ENCODE peak calls at places on chromosomes 13 and 19, in nine cellular contexts. One of them, this sample, is unnamed.

GRCh38 chr19:13538854-13539253 is 32.6 kb upstream of the CACNA1A start:
- DNase-seq in GM23338: no peak
- DNase-seq in stomach: no peak
- DNase-seq in GM12878: no peak
- DNase-seq in endothelial cell of umbilical vein: no peak
- DNase-seq in Panc1: no peak
- DNase-seq in SK-N-SH: no peak
- DNase-seq in sigmoid colon: no peak
- DNase-seq in transverse colon: no peak
- DNase-seq in this sample: no peak

GRCh38 chr13:84417426-84417825 is 535.2 kb upstream of the SLITRK1 start:
- DNase-seq in GM23338: no peak
- DNase-seq in stomach: no peak
- DNase-seq in GM12878: no peak
- DNase-seq in endothelial cell of umbilical vein: no peak
- DNase-seq in Panc1: no peak
- DNase-seq in SK-N-SH: no peak
- DNase-seq in sigmoid colon: no peak
- DNase-seq in transverse colon: no peak
- DNase-seq in this sample: no peak

GRCh38 chr19:11570039-11570462 is 7.4 kb downstream of the ACP5 start:
- DNase-seq in GM23338: no peak
- DNase-seq in stomach: no peak
- DNase-seq in GM12878: no peak
- DNase-seq in endothelial cell of umbilical vein: no peak
- DNase-seq in Panc1: no peak
- DNase-seq in SK-N-SH: peak; percentile 52
- DNase-seq in sigmoid colon: no peak
- DNase-seq in transverse colon: no peak
- DNase-seq in this sample: no peak

GRCh38 chr13:64371045-64371444 is 2859.1 kb downstream of the PCDH9 start:
- DNase-seq in GM23338: no peak
- DNase-seq in stomach: no peak
- DNase-seq in GM12878: no peak
- DNase-seq in endothelial cell of umbilical vein: no peak
- DNase-seq in Panc1: no peak
- DNase-seq in SK-N-SH: no peak
- DNase-seq in sigmoid colon: no peak
- DNase-seq in transverse colon: no peak
- DNase-seq in this sample: no peak

GRCh38 chr19:10686661-10687517 is 14.3 kb upstream of the QTRT1 start:
- DNase-seq in GM23338: no peak
- DNase-seq in stomach: no peak
- DNase-seq in GM12878: no peak
- DNase-seq in endothelial cell of umbilical vein: no peak
- DNase-seq in Panc1: no peak
- DNase-seq in SK-N-SH: peak; percentile 10
- DNase-seq in sigmoid colon: no peak
- DNase-seq in transverse colon: no peak
- DNase-seq in this sample: no peak

GRCh38 chr19:50358483-50359431 is 6.7 kb downstream of the NAPSA start:
- DNase-seq in GM23338: no peak
- DNase-seq in stomach: peak; percentile 58
- DNase-seq in GM12878: peak; percentile 48
- DNase-seq in endothelial cell of umbilical vein: peak; percentile 69
- DNase-seq in Panc1: no peak
- DNase-seq in SK-N-SH: peak; percentile 89
- DNase-seq in sigmoid colon: peak; percentile 77
- DNase-seq in transverse colon: peak; percentile 64
- DNase-seq in this sample: no peak

GRCh38 chr19:17411801-17412200 is 6.4 kb upstream of the BST2 start:
- DNase-seq in GM23338: no peak
- DNase-seq in stomach: no peak
- DNase-seq in GM12878: no peak
- DNase-seq in endothelial cell of umbilical vein: no peak
- DNase-seq in Panc1: no peak
- DNase-seq in SK-N-SH: peak; percentile 9
- DNase-seq in sigmoid colon: no peak
- DNase-seq in transverse colon: no peak
- DNase-seq in this sample: no peak

GRCh38 chr13:72255908-72256307 is 388.9 kb upstream of the DACH1 start:
- DNase-seq in GM23338: peak; percentile 82
- DNase-seq in stomach: no peak
- DNase-seq in GM12878: no peak
- DNase-seq in endothelial cell of umbilical vein: peak; percentile 58
- DNase-seq in Panc1: no peak
- DNase-seq in SK-N-SH: peak; percentile 19
- DNase-seq in sigmoid colon: no peak
- DNase-seq in transverse colon: peak; percentile 42
- DNase-seq in this sample: no peak

GRCh38 chr19:29690842-29691241 is 24.2 kb downstream of the C19orf12 start:
- DNase-seq in GM23338: peak; percentile 83
- DNase-seq in stomach: no peak
- DNase-seq in GM12878: no peak
- DNase-seq in endothelial cell of umbilical vein: peak; percentile 16
- DNase-seq in Panc1: no peak
- DNase-seq in SK-N-SH: no peak
- DNase-seq in sigmoid colon: no peak
- DNase-seq in transverse colon: no peak
- DNase-seq in this sample: no peak

GRCh38 chr13:84400711-84401110 is 518.4 kb upstream of the SLITRK1 start:
- DNase-seq in GM23338: no peak
- DNase-seq in stomach: no peak
- DNase-seq in GM12878: no peak
- DNase-seq in endothelial cell of umbilical vein: no peak
- DNase-seq in Panc1: no peak
- DNase-seq in SK-N-SH: no peak
- DNase-seq in sigmoid colon: no peak
- DNase-seq in transverse colon: no peak
- DNase-seq in this sample: no peak

GRCh38 chr13:73337511-73337910 is 278.7 kb downstream of the KLF5 start:
- DNase-seq in GM23338: no peak
- DNase-seq in stomach: no peak
- DNase-seq in GM12878: no peak
- DNase-seq in endothelial cell of umbilical vein: no peak
- DNase-seq in Panc1: no peak
- DNase-seq in SK-N-SH: no peak
- DNase-seq in sigmoid colon: no peak
- DNase-seq in transverse colon: no peak
- DNase-seq in this sample: no peak

GRCh38 chr13:112917056-112917664 is 51.9 kb upstream of the MCF2L start:
- DNase-seq in GM23338: no peak
- DNase-seq in stomach: no peak
- DNase-seq in GM12878: no peak
- DNase-seq in endothelial cell of umbilical vein: no peak
- DNase-seq in Panc1: no peak
- DNase-seq in SK-N-SH: no peak
- DNase-seq in sigmoid colon: peak; percentile 50
- DNase-seq in transverse colon: no peak
- DNase-seq in this sample: no peak

GRCh38 chr13:46404732-46405097 is 17.7 kb upstream of the RUBCNL start:
- DNase-seq in GM23338: no peak
- DNase-seq in stomach: no peak
- DNase-seq in GM12878: no peak
- DNase-seq in endothelial cell of umbilical vein: no peak
- DNase-seq in Panc1: no peak
- DNase-seq in SK-N-SH: no peak
- DNase-seq in sigmoid colon: no peak
- DNase-seq in transverse colon: no peak
- DNase-seq in this sample: no peak

GRCh38 chr13:43767351-43767901 is 19.3 kb downstream of the ENOX1 start:
- DNase-seq in GM23338: no peak
- DNase-seq in stomach: no peak
- DNase-seq in GM12878: no peak
- DNase-seq in endothelial cell of umbilical vein: no peak
- DNase-seq in Panc1: no peak
- DNase-seq in SK-N-SH: peak; percentile 76
- DNase-seq in sigmoid colon: peak; percentile 78
- DNase-seq in transverse colon: no peak
- DNase-seq in this sample: no peak

GRCh38 chr13:43763143-43763759 is 23.5 kb downstream of the ENOX1 start:
- DNase-seq in GM23338: no peak
- DNase-seq in stomach: no peak
- DNase-seq in GM12878: no peak
- DNase-seq in endothelial cell of umbilical vein: no peak
- DNase-seq in Panc1: no peak
- DNase-seq in SK-N-SH: no peak
- DNase-seq in sigmoid colon: no peak
- DNase-seq in transverse colon: no peak
- DNase-seq in this sample: no peak

GRCh38 chr13:43766766-43767165 is 20.0 kb downstream of the ENOX1 start:
- DNase-seq in GM23338: no peak
- DNase-seq in stomach: no peak
- DNase-seq in GM12878: no peak
- DNase-seq in endothelial cell of umbilical vein: no peak
- DNase-seq in Panc1: no peak
- DNase-seq in SK-N-SH: no peak
- DNase-seq in sigmoid colon: no peak
- DNase-seq in transverse colon: no peak
- DNase-seq in this sample: no peak

GRCh38 chr13:43760257-43760656 is 26.5 kb downstream of the ENOX1 start:
- DNase-seq in GM23338: no peak
- DNase-seq in stomach: no peak
- DNase-seq in GM12878: no peak
- DNase-seq in endothelial cell of umbilical vein: no peak
- DNase-seq in Panc1: no peak
- DNase-seq in SK-N-SH: no peak
- DNase-seq in sigmoid colon: no peak
- DNase-seq in transverse colon: no peak
- DNase-seq in this sample: no peak

GRCh38 chr13:43764349-43764748 is 22.4 kb downstream of the ENOX1 start:
- DNase-seq in GM23338: no peak
- DNase-seq in stomach: no peak
- DNase-seq in GM12878: no peak
- DNase-seq in endothelial cell of umbilical vein: no peak
- DNase-seq in Panc1: no peak
- DNase-seq in SK-N-SH: no peak
- DNase-seq in sigmoid colon: no peak
- DNase-seq in transverse colon: no peak
- DNase-seq in this sample: no peak
- H3K4me3 ChIP-seq in GM23338: no peak overlapping the region
- H3K4me3 ChIP-seq in stomach: no peak overlapping the region
- H3K4me3 ChIP-seq in GM12878: no peak overlapping the region
- H3K4me3 ChIP-seq in endothelial cell of umbilical vein: no peak overlapping the region
- H3K4me3 ChIP-seq in Panc1: no peak overlapping the region
- H3K4me3 ChIP-seq in SK-N-SH: no peak overlapping the region
- H3K4me3 ChIP-seq in sigmoid colon: no peak overlapping the region
- H3K4me3 ChIP-seq in transverse colon: no peak overlapping the region
- H3K4me3 ChIP-seq in this sample: no peak overlapping the region

GRCh38 chr19:41532526-41532925 is 43.4 kb upstream of the CEACAM21 start:
- DNase-seq in GM23338: no peak
- DNase-seq in stomach: no peak
- DNase-seq in GM12878: no peak
- DNase-seq in endothelial cell of umbilical vein: no peak
- DNase-seq in Panc1: no peak
- DNase-seq in SK-N-SH: no peak
- DNase-seq in sigmoid colon: no peak
- DNase-seq in transverse colon: no peak
- DNase-seq in this sample: no peak

GRCh38 chr19:41533691-41534090 is 42.3 kb upstream of the CEACAM21 start:
- DNase-seq in GM23338: no peak
- DNase-seq in stomach: no peak
- DNase-seq in GM12878: no peak
- DNase-seq in endothelial cell of umbilical vein: no peak
- DNase-seq in Panc1: no peak
- DNase-seq in SK-N-SH: no peak
- DNase-seq in sigmoid colon: no peak
- DNase-seq in transverse colon: no peak
- DNase-seq in this sample: no peak

GRCh38 chr19:41530761-41531301 is 45.1 kb upstream of the CEACAM21 start:
- DNase-seq in GM23338: no peak
- DNase-seq in stomach: no peak
- DNase-seq in GM12878: no peak
- DNase-seq in endothelial cell of umbilical vein: peak; percentile 84
- DNase-seq in Panc1: no peak
- DNase-seq in SK-N-SH: no peak
- DNase-seq in sigmoid colon: no peak
- DNase-seq in transverse colon: no peak
- DNase-seq in this sample: peak; percentile 94

GRCh38 chr19:41530184-41530534 is 45.8 kb upstream of the CEACAM21 start:
- DNase-seq in GM23338: no peak
- DNase-seq in stomach: no peak
- DNase-seq in GM12878: no peak
- DNase-seq in endothelial cell of umbilical vein: no peak
- DNase-seq in Panc1: no peak
- DNase-seq in SK-N-SH: no peak
- DNase-seq in sigmoid colon: no peak
- DNase-seq in transverse colon: no peak
- DNase-seq in this sample: no peak

GRCh38 chr19:41531438-41532311 is 44.3 kb upstream of the CEACAM21 start:
- DNase-seq in GM23338: no peak
- DNase-seq in stomach: peak; percentile 64
- DNase-seq in GM12878: no peak
- DNase-seq in endothelial cell of umbilical vein: peak; percentile 98
- DNase-seq in Panc1: no peak
- DNase-seq in SK-N-SH: no peak
- DNase-seq in sigmoid colon: peak; percentile 82
- DNase-seq in transverse colon: peak; percentile 74
- DNase-seq in this sample: peak; percentile 66
- TF ChIP-seq POLR2AphosphoS5 in GM23338: no peak
- TF ChIP-seq POLR2AphosphoS5 in stomach: peak; percentile 36
- TF ChIP-seq POLR2AphosphoS5 in GM12878: peak; percentile 99
- TF ChIP-seq POLR2AphosphoS5 in endothelial cell of umbilical vein: peak; percentile 88
- TF ChIP-seq POLR2AphosphoS5 in Panc1: no peak
- TF ChIP-seq POLR2AphosphoS5 in SK-N-SH: no peak
- TF ChIP-seq POLR2AphosphoS5 in sigmoid colon: peak; percentile 94
- TF ChIP-seq POLR2AphosphoS5 in transverse colon: peak; percentile 85
- TF ChIP-seq POLR2AphosphoS5 in this sample: peak; percentile 84

GRCh38 chr19:48868196-48868886 is at the start of gene PLEKHA4:
- DNase-seq in GM23338: no peak
- DNase-seq in stomach: peak; percentile 54
- DNase-seq in GM12878: no peak
- DNase-seq in endothelial cell of umbilical vein: peak; percentile 37
- DNase-seq in Panc1: no peak
- DNase-seq in SK-N-SH: peak; percentile 63
- DNase-seq in sigmoid colon: peak; percentile 89
- DNase-seq in transverse colon: peak; percentile 49
- DNase-seq in this sample: no peak
- H3K4me3 ChIP-seq in GM23338: peak within 1 kb of the TSS; percentile 38
- H3K4me3 ChIP-seq in stomach: peak within 1 kb of the TSS; percentile 21
- H3K4me3 ChIP-seq in GM12878: no peak within 1 kb of the TSS
- H3K4me3 ChIP-seq in endothelial cell of umbilical vein: peak within 1 kb of the TSS; percentile 23
- H3K4me3 ChIP-seq in Panc1: no peak within 1 kb of the TSS
- H3K4me3 ChIP-seq in SK-N-SH: peak within 1 kb of the TSS; percentile 50
- H3K4me3 ChIP-seq in sigmoid colon: peak within 1 kb of the TSS; percentile 48
- H3K4me3 ChIP-seq in transverse colon: peak within 1 kb of the TSS; percentile 36
- H3K4me3 ChIP-seq in this sample: peak within 1 kb of the TSS; percentile 53

DNA sequence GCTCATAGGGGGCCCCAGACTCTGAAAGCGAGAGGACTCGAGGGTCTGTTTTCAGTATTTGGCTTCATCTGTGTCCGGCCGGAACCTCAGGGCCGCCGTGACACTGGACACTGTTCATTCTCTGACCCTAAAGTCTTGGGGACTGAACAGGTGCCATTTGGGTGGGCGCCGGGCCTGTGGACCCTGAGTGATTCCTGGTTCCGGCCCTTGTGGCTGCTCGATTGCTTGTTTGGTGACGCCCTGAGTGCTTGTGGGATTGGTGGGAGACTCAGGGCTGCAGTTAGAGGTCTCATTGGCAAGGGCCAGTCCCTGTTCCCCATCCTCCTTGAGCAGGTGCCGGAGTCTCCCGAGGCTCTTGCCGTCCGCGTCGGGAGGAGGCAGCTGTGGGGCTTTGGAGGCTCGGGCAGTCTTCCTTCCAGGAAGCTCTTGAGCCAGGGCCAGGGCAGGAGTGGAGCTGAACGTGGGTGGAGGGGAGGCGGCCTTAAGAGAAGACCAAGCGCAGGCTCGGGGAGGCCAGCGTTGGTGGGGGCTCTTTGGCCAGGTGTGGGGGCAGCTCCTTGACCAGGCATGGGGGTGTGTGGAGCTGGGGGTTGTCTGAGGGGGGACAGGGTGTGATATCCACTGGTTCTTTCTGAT is 4.7 kb downstream of the PTBP1 start:
- DNase-seq in GM23338: peak; percentile 27
- DNase-seq in stomach: peak; percentile 60
- DNase-seq in GM12878: no peak
- DNase-seq in endothelial cell of umbilical vein: peak; percentile 57
- DNase-seq in Panc1: no peak
- DNase-seq in SK-N-SH: no peak
- DNase-seq in sigmoid colon: peak; percentile 82
- DNase-seq in transverse colon: no peak
- DNase-seq in this sample: no peak
- TF ChIP-seq POLR2AphosphoS5 in GM23338: no peak
- TF ChIP-seq POLR2AphosphoS5 in stomach: no peak
- TF ChIP-seq POLR2AphosphoS5 in GM12878: no peak
- TF ChIP-seq POLR2AphosphoS5 in endothelial cell of umbilical vein: no peak
- TF ChIP-seq POLR2AphosphoS5 in Panc1: no peak
- TF ChIP-seq POLR2AphosphoS5 in SK-N-SH: no peak
- TF ChIP-seq POLR2AphosphoS5 in sigmoid colon: peak; percentile 25
- TF ChIP-seq POLR2AphosphoS5 in transverse colon: no peak
- TF ChIP-seq POLR2AphosphoS5 in this sample: no peak

This sample was measured in SK-N-MC.